ENCODE peak calls at places on chromosomes 2 and 18, in nine cellular contexts. G, N, Y, L, D, J, B, E and U are unnamed samples.

GRCh38 chr2:26639685-26640240 is 1.4 kb downstream of the CIB4 start:
- DNase-seq in G (no peak), N (no peak), Y (no peak), L (no peak), D (no peak), J (no peak), B (no peak), E (no peak), U (no peak)

GRCh38 chr2:13193075-13193474 is 476.3 kb downstream of the TRIB2 start:
- DNase-seq in G (no peak), N (peak; percentile 50), Y (no peak), L (no peak), D (no peak), J (no peak), B (peak; percentile 5), E (peak; percentile 16), U (peak; percentile 66)

GRCh38 chr2:128273469-128274081 is 45.1 kb downstream of the HS6ST1 start:
- DNase-seq in G (no peak), N (no peak), Y (no peak), L (no peak), D (no peak), J (no peak), B (peak; percentile 44), E (no peak), U (no peak)

GRCh38 chr2:102367331-102367971 is 11.9 kb downstream of the IL18R1 start:
- DNase-seq in G (no peak), N (no peak), Y (no peak), L (no peak), D (no peak), J (no peak), B (no peak), E (no peak), U (no peak)

GRCh38 chr2:40093036-40093673 is 314.1 kb upstream of the THUMPD2 start:
- DNase-seq in G (no peak), N (no peak), Y (no peak), L (no peak), D (peak; percentile 29), J (no peak), B (no peak), E (no peak), U (no peak)

GRCh38 chr2:85400951-85401805 is 9.0 kb downstream of the CAPG start:
- DNase-seq in G (no peak), N (no peak), Y (no peak), L (no peak), D (no peak), J (no peak), B (no peak), E (no peak), U (no peak)

GRCh38 chr2:73436019-73436418 is 50.4 kb downstream of the ALMS1 start:
- DNase-seq in G (no peak), N (no peak), Y (no peak), L (no peak), D (no peak), J (no peak), B (no peak), E (no peak), U (no peak)

GRCh38 chr2:204608261-204608660 is 63.0 kb downstream of the PARD3B start:
- DNase-seq in G (no peak), N (no peak), Y (no peak), L (no peak), D (peak; percentile 67), J (no peak), B (no peak), E (no peak), U (no peak)

GRCh38 chr2:99863236-99863913 is 279.0 kb downstream of the AFF3 start:
- DNase-seq in G (no peak), N (no peak), Y (no peak), L (no peak), D (no peak), J (no peak), B (no peak), E (no peak), U (no peak)

GRCh38 chr18:7902399-7902839 is 335.3 kb downstream of the PTPRM start:
- DNase-seq in G (no peak), N (no peak), Y (no peak), L (no peak), D (no peak), J (no peak), B (no peak), E (no peak), U (no peak)

GRCh38 chr2:95043300-95043786 is 17.8 kb downstream of the MAL start:
- DNase-seq in G (no peak), N (peak; percentile 53), Y (no peak), L (no peak), D (peak; percentile 87), J (peak; percentile 72), B (peak; percentile 71), E (peak; percentile 42), U (peak; percentile 74)

GRCh38 chr2:111662039-111662740 is 221.8 kb downstream of the ANAPC1 start:
- DNase-seq in G (no peak), N (no peak), Y (no peak), L (no peak), D (peak; percentile 84), J (no peak), B (no peak), E (no peak), U (no peak)

GRCh38 chr2:20877944-20878343 is 55.0 kb upstream of the LDAH start:
- DNase-seq in G (no peak), N (no peak), Y (no peak), L (no peak), D (no peak), J (no peak), B (no peak), E (no peak), U (no peak)

GRCh38 chr2:112812318-112813042 is 24.1 kb downstream of the IL1B start:
- DNase-seq in G (no peak), N (no peak), Y (no peak), L (no peak), D (no peak), J (no peak), B (no peak), E (no peak), U (no peak)

GRCh38 chr18:77022556-77022955 is 110.0 kb downstream of the MBP start:
- DNase-seq in G (no peak), N (no peak), Y (no peak), L (no peak), D (no peak), J (no peak), B (no peak), E (no peak), U (no peak)